ENCODE peak calls at places on chromosomes 5 and 9, in eight cellular contexts. D is GM12865, G is B cell, E is OCI-LY7, Y is mammary epithelial cell, W is heart left ventricle, K is right atrium auricular region, L is adrenal gland. P is an unnamed sample.

GRCh38 chr5:78698218-78698751 is 49.7 kb upstream of the LHFPL2 start:
- DNase-seq in E (no peak), D (no peak), L (no peak), K (peak), Y (peak), W (peak), G (no peak), P (no peak)

GRCh38 chr9:93522736-93523135 is 53.6 kb upstream of the PHF2 start:
- DNase-seq in G (no peak), E (no peak), W (no peak), K (no peak), D (no peak), L (no peak), Y (no peak), P (no peak)

GRCh38 chr5:45796959-45797553 is 100.9 kb upstream of the HCN1 start:
- DNase-seq in W (no peak), L (no peak), G (no peak), Y (no peak), K (no peak), D (peak), E (peak), P (no peak)

GRCh38 chr9:137458194-137459146 is 664 bp downstream of the NSMF start:
- DNase-seq in D (no peak), E (no peak), K (no peak), Y (no peak), G (no peak), W (peak), L (peak), P (peak)

GRCh38 chr5:126016256-126016655 is 407.0 kb upstream of the GRAMD2B start:
- DNase-seq in K (no peak), Y (no peak), D (no peak), G (no peak), W (peak), E (no peak), L (no peak), P (no peak)

GRCh38 chr5:33049298-33049697 is 338.2 kb downstream of the NPR3 start:
- DNase-seq in K (no peak), D (no peak), E (no peak), W (no peak), Y (peak), L (no peak), G (no peak), P (no peak)

GRCh38 chr5:87069974-87070608 is 197.6 kb upstream of the RASA1 start:
- DNase-seq in Y (peak), G (peak), K (no peak), D (peak), W (no peak), E (peak), L (peak), P (peak)

GRCh38 chr5:158590936-158591863 is 508.5 kb downstream of the EBF1 start:
- DNase-seq in Y (peak), E (no peak), L (no peak), D (no peak), K (no peak), G (no peak), W (no peak), P (peak)

GRCh38 chr5:120241400-120241799 is 222.7 kb upstream of the PRR16 start:
- DNase-seq in Y (no peak), G (no peak), D (no peak), W (no peak), K (no peak), E (no peak), L (no peak), P (no peak)

GRCh38 chr5:167217097-167217743 is 1074.2 kb upstream of the WWC1 start:
- DNase-seq in L (no peak), K (no peak), E (no peak), Y (no peak), W (no peak), G (no peak), D (no peak), P (no peak)

GRCh38 chr9:81653240-81653639 is 36.1 kb downstream of the TLE1 start:
- DNase-seq in E (no peak), G (no peak), L (no peak), W (no peak), K (no peak), D (no peak), Y (peak), P (no peak)

GRCh38 chr9:5449521-5450359 is 602 bp upstream of the CD274 start:
- DNase-seq in W (no peak), Y (peak), E (no peak), K (no peak), G (no peak), L (no peak), D (peak), P (no peak)

GRCh38 chr9:137725598-137725997 is 106.8 kb downstream of the EHMT1 start:
- DNase-seq in L (no peak), D (no peak), Y (no peak), K (no peak), E (no peak), W (no peak), G (no peak), P (no peak)

GRCh38 chr5:143837306-143837848 is 25.4 kb downstream of the HMHB1 start:
- DNase-seq in G (no peak), D (no peak), E (no peak), Y (no peak), W (peak), K (no peak), L (no peak), P (no peak)

GRCh38 chr9:133406039-133406438 is 11.8 kb downstream of the REXO4 start:
- DNase-seq in E (no peak), Y (no peak), K (no peak), G (no peak), L (no peak), W (no peak), D (no peak), P (no peak)

GRCh38 chr9:107210775-107211174 is 72.3 kb upstream of the RAD23B start:
- DNase-seq in E (no peak), D (no peak), K (no peak), W (no peak), Y (no peak), L (no peak), G (no peak), P (no peak)

GRCh38 chr5:19240150-19240549 is 747.9 kb downstream of the CDH18 start:
- DNase-seq in L (peak), D (no peak), K (no peak), E (no peak), Y (peak), G (no peak), W (no peak), P (no peak)

GRCh38 chr5:138354926-138355378 is 2.5 kb downstream of the KDM3B start:
- DNase-seq in W (no peak), L (no peak), Y (peak), E (peak), D (peak), K (no peak), G (no peak), P (peak)

GRCh38 chr9:36995927-36996471 is 38.1 kb downstream of the PAX5 start:
- DNase-seq in W (peak), E (peak), K (no peak), Y (peak), D (peak), L (peak), G (no peak), P (peak)

GRCh38 chr5:120160120-120160895 is 303.8 kb upstream of the PRR16 start:
- DNase-seq in E (no peak), Y (peak), W (no peak), D (no peak), L (no peak), G (no peak), K (no peak), P (no peak)

DNA sequence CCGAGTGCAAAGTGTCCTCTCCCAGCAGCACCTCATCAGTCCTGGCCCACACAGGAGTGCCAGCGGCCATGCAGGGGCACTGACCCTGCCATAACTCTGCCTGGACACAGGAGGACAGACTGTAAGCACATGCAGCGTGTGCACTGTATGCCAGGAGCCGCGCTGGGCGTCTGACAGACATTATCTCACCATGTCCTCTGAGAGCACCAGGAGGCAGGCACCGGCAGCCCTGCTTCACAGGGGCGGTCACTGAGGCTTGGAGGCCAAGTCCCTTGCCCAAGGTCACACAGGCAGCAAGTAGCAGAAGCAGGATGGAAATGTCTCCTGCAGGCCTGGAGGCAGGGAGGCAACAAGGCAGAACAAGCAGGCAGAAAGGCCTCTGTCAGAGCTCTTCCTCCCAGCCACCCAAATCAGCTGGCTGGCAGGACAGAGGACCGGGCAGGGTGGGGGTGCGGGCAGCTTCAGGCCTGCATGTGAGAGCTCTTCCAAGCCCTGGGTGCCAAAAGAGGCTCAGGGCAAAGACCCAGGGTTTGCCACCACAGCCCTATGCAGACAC is 8.4 kb downstream of the EEIG1 start:
- DNase-seq in E (no peak), L (peak), D (no peak), G (no peak), Y (no peak), K (no peak), W (peak), P (no peak)
- TF ChIP-seq CTCF in E (no peak), L (no peak), D (no peak), G (no peak), Y (no peak), K (no peak), W (no peak), P (no peak)

DNA sequence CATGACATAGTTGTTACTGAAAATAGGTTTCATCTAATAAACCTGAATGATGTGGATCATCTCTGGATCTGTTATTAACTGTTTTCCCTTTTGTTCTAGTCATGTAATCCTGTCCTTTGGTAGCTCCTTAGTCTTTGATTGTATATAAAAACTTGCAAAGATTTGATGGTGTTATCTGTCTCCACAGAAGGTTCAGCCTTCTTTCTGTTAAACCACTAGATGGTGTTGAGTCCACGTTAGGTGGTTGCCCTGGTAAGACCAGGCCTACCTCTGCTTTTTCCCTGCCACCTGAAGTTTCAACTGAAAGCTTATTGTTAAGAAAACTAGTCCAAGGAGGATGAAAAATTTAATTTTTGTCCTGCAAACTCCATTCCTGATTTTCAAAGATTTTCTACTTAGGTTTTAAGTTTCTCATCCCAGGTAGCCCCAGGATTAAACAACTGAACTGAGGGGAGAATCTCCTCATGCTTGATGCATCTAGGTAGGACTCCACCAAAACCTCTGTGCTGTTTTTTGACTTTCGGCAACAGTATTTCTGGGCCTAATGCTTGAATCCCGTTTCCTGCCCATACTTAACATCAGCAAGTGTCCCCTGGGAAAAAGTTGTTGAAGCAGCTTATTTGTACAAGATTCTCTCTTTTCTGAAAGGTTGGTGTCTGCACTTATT is 68.5 kb downstream of the RICTOR start:
- DNase-seq in K (no peak), W (no peak), D (peak), L (no peak), E (peak), Y (peak), G (no peak), P (no peak)
- TF ChIP-seq CTCF in K (no peak), W (peak), D (peak), L (peak), E (peak), Y (peak), G (peak), P (no peak)

GRCh38 chr5:177449140-177450061 is 2.8 kb downstream of the PRR7 start:
- DNase-seq in G (no peak), K (no peak), L (no peak), E (peak), Y (peak), W (no peak), D (no peak), P (no peak)

GRCh38 chr5:177448244-177448950 is 1.8 kb downstream of the PRR7 start:
- DNase-seq in Y (no peak), D (no peak), K (no peak), E (peak), G (no peak), L (no peak), W (no peak), P (no peak)

GRCh38 chr5:177446184-177447065 is at the start of gene PRR7:
- DNase-seq in Y (peak), E (peak), D (peak), K (no peak), L (peak), W (no peak), G (peak), P (peak)

GRCh38 chr5:177447066-177447610 is 524 bp downstream of the PRR7 start:
- DNase-seq in W (no peak), K (no peak), L (peak), Y (peak), G (peak), E (peak), D (peak), P (peak)

DNA sequence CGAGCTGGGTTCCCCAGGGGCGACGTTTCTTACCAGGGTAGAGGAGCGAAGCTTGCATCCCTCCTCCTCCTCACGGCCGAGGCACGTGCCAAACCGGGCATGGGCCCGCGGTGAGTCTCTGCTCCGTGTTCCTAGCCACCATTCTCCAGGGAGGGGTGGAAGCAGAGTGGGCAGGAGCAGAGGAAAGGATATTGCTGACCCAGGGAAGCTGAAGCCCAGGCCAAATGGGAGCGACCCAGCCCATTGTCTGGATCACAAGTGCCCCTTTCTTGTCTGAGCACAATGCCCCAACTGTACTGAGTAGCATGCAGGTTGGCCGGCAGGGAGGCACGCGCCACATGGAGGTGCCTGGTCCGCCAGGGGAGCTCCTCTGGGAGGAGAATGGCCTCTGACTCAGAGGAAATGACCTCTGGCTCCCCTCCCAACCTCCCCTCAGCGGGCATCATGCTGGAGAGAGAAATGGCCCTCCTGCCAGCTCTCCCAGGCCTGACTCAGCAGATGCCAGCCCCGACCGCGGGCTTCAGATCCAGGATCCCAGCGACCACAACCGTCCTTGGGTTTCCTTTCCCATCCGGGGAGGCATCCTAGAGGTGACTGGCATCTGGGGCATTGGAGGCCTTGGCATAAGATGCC is 1.1 kb downstream of the PRR7 start:
- DNase-seq in G (no peak), K (no peak), Y (peak), L (peak), W (peak), D (no peak), E (peak), P (peak)
- TF ChIP-seq CTCF in G (no peak), K (no peak), Y (no peak), L (no peak), W (no peak), D (no peak), E (no peak), P (no peak)

DNA sequence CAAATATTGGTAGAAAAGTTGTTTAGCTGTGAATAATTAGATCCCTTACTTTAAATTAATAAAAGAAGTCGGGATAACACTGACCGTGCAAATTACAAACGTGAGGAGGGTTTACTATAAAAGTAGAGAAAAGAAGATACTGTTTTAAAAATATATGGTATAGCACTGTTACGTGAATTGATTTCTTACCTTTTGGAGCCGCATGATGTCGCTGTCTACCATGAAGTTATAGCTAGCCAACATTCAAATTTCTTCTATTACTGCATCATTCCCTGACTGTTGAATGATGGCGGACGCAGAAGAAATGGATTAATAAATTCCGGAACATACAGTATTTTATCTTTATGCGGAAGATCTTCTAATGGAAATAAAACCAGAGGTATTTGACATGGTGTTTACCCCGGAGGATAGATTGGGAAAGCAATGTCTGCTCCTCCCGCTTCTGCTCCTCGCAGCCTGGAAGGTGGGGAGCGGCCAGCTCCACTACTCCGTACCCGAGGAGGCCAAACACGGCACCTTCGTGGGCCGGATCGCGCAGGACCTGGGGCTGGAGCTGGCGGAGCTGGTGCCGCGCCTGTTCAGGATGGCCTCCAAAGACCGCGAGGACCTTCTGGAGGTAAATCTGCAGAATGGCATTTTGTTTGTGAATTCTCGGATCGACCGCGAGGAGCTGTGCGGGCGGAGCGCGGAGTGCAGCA is at the start of gene PCDHA6:
- DNase-seq in D (no peak), E (no peak), K (no peak), Y (no peak), G (no peak), L (no peak), W (no peak), P (no peak)
- TF ChIP-seq CTCF in D (no peak), E (no peak), K (no peak), Y (peak), G (no peak), L (no peak), W (no peak), P (no peak)

GRCh38 chr5:170631471-170632195 is 127.8 kb downstream of the KCNIP1 start:
- DNase-seq in K (no peak), Y (no peak), G (no peak), D (no peak), W (peak), L (peak), E (no peak), P (peak)

GRCh38 chr5:170633235-170634041 is 129.6 kb downstream of the KCNIP1 start:
- DNase-seq in G (no peak), Y (peak), K (peak), D (no peak), E (no peak), W (peak), L (peak), P (peak)

GRCh38 chr5:170632985-170633234 is 129.1 kb downstream of the KCNIP1 start:
- DNase-seq in L (no peak), K (no peak), Y (no peak), G (peak), D (peak), W (peak), E (peak), P (peak)

GRCh38 chr5:170630711-170631141 is 126.9 kb downstream of the KCNIP1 start:
- DNase-seq in D (no peak), G (no peak), K (no peak), E (no peak), L (peak), W (no peak), Y (no peak), P (no peak)

DNA sequence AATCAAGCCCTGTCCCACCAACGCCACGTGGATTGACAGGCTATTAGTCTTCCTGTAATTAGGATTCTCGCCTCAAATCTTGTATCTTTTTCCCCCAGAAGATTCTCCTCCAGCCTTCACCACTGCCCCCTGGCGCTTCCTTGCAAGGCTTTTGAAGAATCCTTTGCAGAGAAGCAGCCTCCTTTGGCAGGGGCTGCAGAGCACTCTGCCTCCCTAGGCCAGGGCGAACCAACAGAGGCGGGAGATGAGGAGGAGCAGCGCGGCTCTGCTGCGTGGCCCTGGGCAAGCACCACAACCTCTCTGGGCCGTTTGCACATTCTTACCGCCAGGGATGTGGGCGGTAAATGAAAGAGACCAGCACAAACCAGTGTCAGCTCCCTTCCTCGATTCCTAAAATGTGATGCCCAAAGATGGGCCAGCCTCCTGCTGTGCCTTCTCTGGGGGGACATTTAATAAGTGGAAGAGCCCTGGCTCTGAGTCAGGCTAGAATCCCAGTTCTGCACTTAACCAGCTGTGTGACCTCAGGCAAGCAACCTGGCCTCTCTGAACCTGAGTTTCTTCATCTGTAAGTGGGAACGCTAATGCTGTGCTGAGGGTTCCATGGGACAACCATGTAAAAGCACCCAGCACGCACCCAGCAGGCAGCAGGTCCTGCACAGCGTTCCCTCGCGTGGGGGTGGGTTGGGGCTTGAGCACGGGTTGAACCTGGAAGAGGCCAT is 128.6 kb downstream of the KCNIP1 start:
- DNase-seq in L (peak), Y (no peak), G (no peak), K (no peak), E (no peak), W (no peak), D (no peak), P (peak)
- TF ChIP-seq CTCF in L (no peak), Y (no peak), G (no peak), K (no peak), E (no peak), W (no peak), D (peak), P (no peak)

DNA sequence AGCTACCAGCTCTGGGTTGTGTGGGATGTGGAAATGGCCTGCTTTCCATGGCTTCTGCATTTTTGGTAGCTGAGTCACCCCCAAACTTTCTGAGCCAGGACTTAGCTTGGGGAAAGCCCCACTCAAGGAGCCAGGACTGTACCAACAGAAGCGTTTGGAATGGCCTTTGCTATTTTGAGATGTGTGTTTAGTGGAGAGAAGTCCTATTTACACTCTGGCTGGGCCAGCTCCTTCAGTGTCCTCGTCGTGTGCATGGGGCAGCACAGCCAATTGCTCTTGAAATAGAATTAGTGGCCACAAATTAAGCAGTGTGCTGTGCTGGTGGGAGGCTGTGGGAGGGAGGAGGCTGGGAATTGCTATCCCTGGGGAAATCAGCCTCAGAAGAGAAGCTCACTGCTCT is 51.6 kb downstream of the ENTREP1 start:
- DNase-seq in K (peak), Y (peak), E (no peak), L (peak), G (no peak), W (peak), D (no peak), P (no peak)
- TF ChIP-seq CTCF in K (no peak), Y (no peak), E (no peak), L (no peak), G (no peak), W (no peak), D (no peak), P (no peak)

GRCh38 chr9:114150608-114151007 is 4.7 kb upstream of the COL27A1 start:
- DNase-seq in E (no peak), L (no peak), Y (no peak), W (no peak), D (no peak), K (no peak), G (no peak), P (no peak)
- TF ChIP-seq CTCF in E (no peak), L (no peak), Y (no peak), W (no peak), D (no peak), K (no peak), G (no peak), P (no peak)

GRCh38 chr9:120477534-120478001 is 102.4 kb downstream of the CDK5RAP2 start:
- DNase-seq in L (peak), G (no peak), Y (peak), K (peak), E (peak), D (peak), W (peak), P (peak)
- TF ChIP-seq CTCF in L (peak), G (peak), Y (peak), K (peak), E (peak), D (peak), W (peak), P (peak)

P was measured in endothelial cell.